ENCODE peak calls at places on chromosome 16, in four cellular contexts. One of them, this sample, is unnamed.
A peak's percentile ranks its signal among the peaks of the same experiment; 100 is the strongest.

GRCh38 chr16:49452568-49452967 is 79.0 kb downstream of the C16orf78 start:
- DNase-seq in stimulated activated CD4-positive, alpha-beta T cell treated with anti-CD3 and anti-CD28 coated beads, Interleukin-2, amount 100 ng/mL, for 48 hours: no peak
- DNase-seq in NCI-H1105: peak; percentile 50
- DNase-seq in CD4-positive, alpha-beta T cell: no peak
- DNase-seq in this sample: no peak

GRCh38 chr16:86566966-86567700 is 504 bp downstream of the FOXC2 start:
- DNase-seq in stimulated activated CD4-positive, alpha-beta T cell treated with anti-CD3 and anti-CD28 coated beads, Interleukin-2, amount 100 ng/mL, for 48 hours: no peak
- DNase-seq in NCI-H1105: no peak
- DNase-seq in CD4-positive, alpha-beta T cell: no peak
- DNase-seq in this sample: no peak

GRCh38 chr16:51084074-51084928 is 66.8 kb downstream of the SALL1 start:
- DNase-seq in stimulated activated CD4-positive, alpha-beta T cell treated with anti-CD3 and anti-CD28 coated beads, Interleukin-2, amount 100 ng/mL, for 48 hours: no peak
- DNase-seq in CD4-positive, alpha-beta T cell: no peak
- DNase-seq in NCI-H1105: no peak
- DNase-seq in this sample: no peak

GRCh38 chr16:29852654-29853053 is 10.4 kb downstream of the CDIPT start:
- DNase-seq in CD4-positive, alpha-beta T cell: no peak
- DNase-seq in stimulated activated CD4-positive, alpha-beta T cell treated with anti-CD3 and anti-CD28 coated beads, Interleukin-2, amount 100 ng/mL, for 48 hours: no peak
- DNase-seq in NCI-H1105: no peak
- DNase-seq in this sample: no peak

GRCh38 chr16:46882304-46882939 is 1.7 kb upstream of the GPT2 start:
- DNase-seq in stimulated activated CD4-positive, alpha-beta T cell treated with anti-CD3 and anti-CD28 coated beads, Interleukin-2, amount 100 ng/mL, for 48 hours: no peak
- DNase-seq in NCI-H1105: no peak
- DNase-seq in CD4-positive, alpha-beta T cell: no peak
- DNase-seq in this sample: no peak

GRCh38 chr16:86363057-86363490 is 147.3 kb upstream of the FOXF1 start:
- DNase-seq in CD4-positive, alpha-beta T cell: no peak
- DNase-seq in stimulated activated CD4-positive, alpha-beta T cell treated with anti-CD3 and anti-CD28 coated beads, Interleukin-2, amount 100 ng/mL, for 48 hours: no peak
- DNase-seq in NCI-H1105: no peak
- DNase-seq in this sample: no peak

GRCh38 chr16:77298638-77299360 is 99.6 kb downstream of the SYCE1L start:
- DNase-seq in stimulated activated CD4-positive, alpha-beta T cell treated with anti-CD3 and anti-CD28 coated beads, Interleukin-2, amount 100 ng/mL, for 48 hours: no peak
- DNase-seq in CD4-positive, alpha-beta T cell: no peak
- DNase-seq in NCI-H1105: no peak
- DNase-seq in this sample: no peak

GRCh38 chr16:27819356-27819755 is 244.2 kb downstream of the GSG1L start:
- DNase-seq in stimulated activated CD4-positive, alpha-beta T cell treated with anti-CD3 and anti-CD28 coated beads, Interleukin-2, amount 100 ng/mL, for 48 hours: no peak
- DNase-seq in CD4-positive, alpha-beta T cell: no peak
- DNase-seq in NCI-H1105: no peak
- DNase-seq in this sample: no peak

GRCh38 chr16:29790949-29791844 is 646 bp downstream of the KIF22 start:
- DNase-seq in CD4-positive, alpha-beta T cell: no peak
- DNase-seq in stimulated activated CD4-positive, alpha-beta T cell treated with anti-CD3 and anti-CD28 coated beads, Interleukin-2, amount 100 ng/mL, for 48 hours: no peak
- DNase-seq in NCI-H1105: no peak
- DNase-seq in this sample: no peak

GRCh38 chr16:86791287-86792074 is 213.1 kb downstream of the FOXL1 start:
- DNase-seq in NCI-H1105: no peak
- DNase-seq in stimulated activated CD4-positive, alpha-beta T cell treated with anti-CD3 and anti-CD28 coated beads, Interleukin-2, amount 100 ng/mL, for 48 hours: no peak
- DNase-seq in CD4-positive, alpha-beta T cell: no peak
- DNase-seq in this sample: no peak

GRCh38 chr16:75758215-75758614 is 31.9 kb upstream of the CPHXL start:
- DNase-seq in stimulated activated CD4-positive, alpha-beta T cell treated with anti-CD3 and anti-CD28 coated beads, Interleukin-2, amount 100 ng/mL, for 48 hours: no peak
- DNase-seq in NCI-H1105: no peak
- DNase-seq in CD4-positive, alpha-beta T cell: no peak
- DNase-seq in this sample: no peak

GRCh38 chr16:58684001-58684353 is 593 bp downstream of the SLC38A7 start:
- DNase-seq in NCI-H1105: no peak
- DNase-seq in stimulated activated CD4-positive, alpha-beta T cell treated with anti-CD3 and anti-CD28 coated beads, Interleukin-2, amount 100 ng/mL, for 48 hours: no peak
- DNase-seq in CD4-positive, alpha-beta T cell: no peak
- DNase-seq in this sample: no peak

GRCh38 chr16:72723781-72724180 is 324.1 kb downstream of the ZFHX3 start:
- DNase-seq in CD4-positive, alpha-beta T cell: no peak
- DNase-seq in stimulated activated CD4-positive, alpha-beta T cell treated with anti-CD3 and anti-CD28 coated beads, Interleukin-2, amount 100 ng/mL, for 48 hours: no peak
- DNase-seq in NCI-H1105: no peak
- DNase-seq in this sample: no peak

GRCh38 chr16:24701521-24701951 is 27.9 kb upstream of the TNRC6A start:
- DNase-seq in stimulated activated CD4-positive, alpha-beta T cell treated with anti-CD3 and anti-CD28 coated beads, Interleukin-2, amount 100 ng/mL, for 48 hours: no peak
- DNase-seq in NCI-H1105: no peak
- DNase-seq in CD4-positive, alpha-beta T cell: no peak
- DNase-seq in this sample: no peak

GRCh38 chr16:86044881-86045600 is 146.1 kb downstream of the IRF8 start:
- DNase-seq in NCI-H1105: peak; percentile 76
- DNase-seq in stimulated activated CD4-positive, alpha-beta T cell treated with anti-CD3 and anti-CD28 coated beads, Interleukin-2, amount 100 ng/mL, for 48 hours: no peak
- DNase-seq in CD4-positive, alpha-beta T cell: peak; percentile 18
- DNase-seq in this sample: no peak

GRCh38 chr16:84982434-84982833 is 28.9 kb downstream of the ZDHHC7 start:
- DNase-seq in stimulated activated CD4-positive, alpha-beta T cell treated with anti-CD3 and anti-CD28 coated beads, Interleukin-2, amount 100 ng/mL, for 48 hours: no peak
- DNase-seq in NCI-H1105: no peak
- DNase-seq in CD4-positive, alpha-beta T cell: no peak
- DNase-seq in this sample: no peak

GRCh38 chr16:68592466-68593337 is 52.4 kb upstream of the CDH3 start:
- DNase-seq in NCI-H1105: no peak
- DNase-seq in stimulated activated CD4-positive, alpha-beta T cell treated with anti-CD3 and anti-CD28 coated beads, Interleukin-2, amount 100 ng/mL, for 48 hours: no peak
- DNase-seq in CD4-positive, alpha-beta T cell: no peak
- DNase-seq in this sample: no peak

GRCh38 chr16:19113577-19114358 is at the start of gene ITPRIPL2:
- DNase-seq in NCI-H1105: peak; percentile 16
- DNase-seq in CD4-positive, alpha-beta T cell: no peak
- DNase-seq in stimulated activated CD4-positive, alpha-beta T cell treated with anti-CD3 and anti-CD28 coated beads, Interleukin-2, amount 100 ng/mL, for 48 hours: no peak
- DNase-seq in this sample: no peak

GRCh38 chr16:30351586-30352419 is 3.3 kb downstream of the CD2BP2 start:
- DNase-seq in CD4-positive, alpha-beta T cell: no peak
- DNase-seq in NCI-H1105: no peak
- DNase-seq in stimulated activated CD4-positive, alpha-beta T cell treated with anti-CD3 and anti-CD28 coated beads, Interleukin-2, amount 100 ng/mL, for 48 hours: no peak
- DNase-seq in this sample: peak; percentile 81

GRCh38 chr16:83953796-83954576 is 946 bp downstream of the OSGIN1 start:
- DNase-seq in stimulated activated CD4-positive, alpha-beta T cell treated with anti-CD3 and anti-CD28 coated beads, Interleukin-2, amount 100 ng/mL, for 48 hours: no peak
- DNase-seq in NCI-H1105: peak; percentile 4
- DNase-seq in CD4-positive, alpha-beta T cell: no peak
- DNase-seq in this sample: no peak

GRCh38 chr16:84446596-84447392 is 57.7 kb downstream of the MEAK7 start:
- DNase-seq in CD4-positive, alpha-beta T cell: no peak
- DNase-seq in NCI-H1105: no peak
- DNase-seq in stimulated activated CD4-positive, alpha-beta T cell treated with anti-CD3 and anti-CD28 coated beads, Interleukin-2, amount 100 ng/mL, for 48 hours: no peak
- DNase-seq in this sample: no peak

GRCh38 chr16:11742041-11742535 is 569 bp downstream of the TXNDC11 start:
- DNase-seq in NCI-H1105: no peak
- DNase-seq in CD4-positive, alpha-beta T cell: no peak
- DNase-seq in stimulated activated CD4-positive, alpha-beta T cell treated with anti-CD3 and anti-CD28 coated beads, Interleukin-2, amount 100 ng/mL, for 48 hours: peak; percentile 39
- DNase-seq in this sample: no peak

GRCh38 chr16:66895999-66896398 is 15.7 kb downstream of the PDP2 start:
- DNase-seq in NCI-H1105: no peak
- DNase-seq in stimulated activated CD4-positive, alpha-beta T cell treated with anti-CD3 and anti-CD28 coated beads, Interleukin-2, amount 100 ng/mL, for 48 hours: no peak
- DNase-seq in CD4-positive, alpha-beta T cell: no peak
- DNase-seq in this sample: no peak

GRCh38 chr16:52825882-52826281 is 226.8 kb downstream of the CHD9NB start:
- DNase-seq in CD4-positive, alpha-beta T cell: no peak
- DNase-seq in NCI-H1105: peak; percentile 95
- DNase-seq in stimulated activated CD4-positive, alpha-beta T cell treated with anti-CD3 and anti-CD28 coated beads, Interleukin-2, amount 100 ng/mL, for 48 hours: no peak
- DNase-seq in this sample: no peak

GRCh38 chr16:49396206-49396720 is 22.7 kb downstream of the C16orf78 start:
- DNase-seq in stimulated activated CD4-positive, alpha-beta T cell treated with anti-CD3 and anti-CD28 coated beads, Interleukin-2, amount 100 ng/mL, for 48 hours: no peak
- DNase-seq in CD4-positive, alpha-beta T cell: no peak
- DNase-seq in NCI-H1105: no peak
- DNase-seq in this sample: no peak

GRCh38 chr16:85027968-85028637 is 508 bp downstream of the KIAA0513 start:
- DNase-seq in CD4-positive, alpha-beta T cell: no peak
- DNase-seq in NCI-H1105: no peak
- DNase-seq in stimulated activated CD4-positive, alpha-beta T cell treated with anti-CD3 and anti-CD28 coated beads, Interleukin-2, amount 100 ng/mL, for 48 hours: no peak
- DNase-seq in this sample: no peak

GRCh38 chr16:49958474-49958873 is 66.6 kb upstream of the CNEP1R1 start:
- DNase-seq in NCI-H1105: no peak
- DNase-seq in CD4-positive, alpha-beta T cell: no peak
- DNase-seq in stimulated activated CD4-positive, alpha-beta T cell treated with anti-CD3 and anti-CD28 coated beads, Interleukin-2, amount 100 ng/mL, for 48 hours: no peak
- DNase-seq in this sample: no peak